ENCODE peak calls at places on chromosomes 4 and X, in four cellular contexts. F is adrenal gland, H is H9, T is nephron progenitor cell. I is an unnamed sample.

GRCh38 chr4:103915224-103915869 is 195.6 kb upstream of the TACR3 start:
- DNase-seq in F (no peak), H (no peak), T (no peak), I (no peak)

GRCh38 chr4:51906167-51906647 is 63.3 kb downstream of the DCUN1D4 start:
- DNase-seq in F (no peak), H (no peak), T (no peak), I (no peak)

GRCh38 chrX:104098151-104098808 is 14.0 kb upstream of the ZCCHC18 start:
- DNase-seq in F (peak; percentile 47), H (no peak), T (peak; percentile 41), I (peak; percentile 38)

GRCh38 chr4:166045457-166045856 is 172.4 kb downstream of the TLL1 start:
- DNase-seq in F (no peak), H (no peak), T (no peak), I (no peak)

GRCh38 chr4:4271912-4272311 is 18.0 kb downstream of the LYAR start:
- DNase-seq in F (no peak), H (no peak), T (no peak), I (no peak)

GRCh38 chr4:114282937-114283336 is 303.5 kb upstream of the ARSJ start:
- DNase-seq in F (no peak), H (no peak), T (no peak), I (no peak)

GRCh38 chr4:140935259-140935658 is 179.1 kb upstream of the TBC1D9 start:
- DNase-seq in F (peak; percentile 64), H (no peak), T (no peak), I (no peak)

GRCh38 chrX:105375816-105376215 is 155.3 kb upstream of the TEX13A start:
- DNase-seq in F (no peak), H (no peak), T (no peak), I (no peak)

GRCh38 chr4:2871911-2872310 is 28.3 kb downstream of the ADD1 start:
- DNase-seq in F (no peak), H (no peak), T (no peak), I (no peak)

GRCh38 chrX:40011483-40012038 is 86.2 kb downstream of the BCOR start:
- DNase-seq in F (no peak), H (no peak), T (no peak), I (peak; percentile 3)

GRCh38 chr4:23171971-23172370 is 479.2 kb downstream of the GBA3 start:
- DNase-seq in F (no peak), H (no peak), T (no peak), I (no peak)

GRCh38 chr4:98327694-98328093 is 66.5 kb downstream of the RAP1GDS1 start:
- DNase-seq in F (no peak), H (no peak), T (no peak), I (no peak)

GRCh38 chrX:147699061-147699460 is 212.7 kb upstream of the FMR1 start:
- DNase-seq in F (no peak), H (peak; percentile 63), T (no peak), I (no peak)

GRCh38 chr4:78797777-78798284 is 21.7 kb downstream of the BMP2K start:
- DNase-seq in F (no peak), H (no peak), T (no peak), I (no peak)

GRCh38 chr4:40626183-40626990 is 3.3 kb downstream of the RBM47 start:
- DNase-seq in F (peak; percentile 70), H (no peak), T (no peak), I (no peak)

GRCh38 chrX:107574054-107574683 is 54.1 kb upstream of the PRPS1 start:
- DNase-seq in F (no peak), H (no peak), T (no peak), I (no peak)

GRCh38 chr4:4299006-4299405 is 9.0 kb downstream of the ZBTB49 start:
- DNase-seq in F (no peak), H (no peak), T (no peak), I (no peak)

GRCh38 chrX:150358651-150359050 is 4.5 kb upstream of the MAMLD1 start:
- DNase-seq in F (no peak), H (no peak), T (no peak), I (no peak)

GRCh38 chr4:182483685-182484084 is 240.5 kb downstream of the TENM3 start:
- DNase-seq in F (no peak), H (no peak), T (no peak), I (no peak)

GRCh38 chr4:98491862-98492554 is 166.4 kb downstream of the TSPAN5 start:
- DNase-seq in F (no peak), H (no peak), T (no peak), I (no peak)

GRCh38 chrX:118423558-118423957 is 72.1 kb upstream of the DOCK11 start:
- DNase-seq in F (no peak), H (no peak), T (no peak), I (no peak)

GRCh38 chr4:128830906-128831525 is 21.5 kb downstream of the JADE1 start:
- DNase-seq in F (no peak), H (no peak), T (no peak), I (no peak)

GRCh38 chrX:118216086-118216485 is 99.5 kb upstream of the KLHL13 start:
- DNase-seq in F (no peak), H (no peak), T (no peak), I (no peak)

GRCh38 chr4:26343041-26343403 is 22.2 kb downstream of the RBPJ start:
- DNase-seq in F (no peak), H (no peak), T (no peak), I (no peak)

GRCh38 chr4:39480902-39481695 is 22.2 kb downstream of the LIAS start:
- DNase-seq in F (no peak), H (no peak), T (no peak), I (no peak)

GRCh38 chr4:37757705-37758104 is 68.8 kb upstream of the PGM2 start:
- DNase-seq in F (no peak), H (no peak), T (no peak), I (no peak)

GRCh38 chr4:1207603-1208265 is 35.4 kb upstream of the SPON2 start:
- DNase-seq in F (no peak), H (no peak), T (no peak), I (no peak)

GRCh38 chr4:168383510-168383909 is 65.0 kb upstream of the DDX60 start:
- DNase-seq in F (no peak), H (no peak), T (no peak), I (no peak)

GRCh38 chrX:117508021-117508420 is 608.6 kb downstream of the KLHL13 start:
- DNase-seq in F (no peak), H (no peak), T (no peak), I (no peak)

GRCh38 chr4:73843369-73843768 is 6.9 kb downstream of the CXCL6 start:
- DNase-seq in F (no peak), H (no peak), T (no peak), I (no peak)

GRCh38 chrX:115047181-115047580 is 29.8 kb upstream of the IL13RA2 start:
- DNase-seq in F (no peak), H (no peak), T (no peak), I (no peak)

GRCh38 chr4:110357521-110357920 is 118.4 kb upstream of the ENPEP start:
- DNase-seq in F (no peak), H (no peak), T (no peak), I (no peak)

GRCh38 chr4:14726441-14727405 is 275.6 kb upstream of the CPEB2 start:
- DNase-seq in F (no peak), H (peak; percentile 38), T (no peak), I (no peak)

GRCh38 chrX:21412883-21413282 is 38.7 kb downstream of the CNKSR2 start:
- DNase-seq in F (no peak), H (no peak), T (no peak), I (no peak)

GRCh38 chrX:69538321-69538876 is 34.3 kb downstream of the NALF2 start:
- DNase-seq in F (peak; percentile 83), H (peak; percentile 65), T (peak; percentile 86), I (peak; percentile 78)

DNA sequence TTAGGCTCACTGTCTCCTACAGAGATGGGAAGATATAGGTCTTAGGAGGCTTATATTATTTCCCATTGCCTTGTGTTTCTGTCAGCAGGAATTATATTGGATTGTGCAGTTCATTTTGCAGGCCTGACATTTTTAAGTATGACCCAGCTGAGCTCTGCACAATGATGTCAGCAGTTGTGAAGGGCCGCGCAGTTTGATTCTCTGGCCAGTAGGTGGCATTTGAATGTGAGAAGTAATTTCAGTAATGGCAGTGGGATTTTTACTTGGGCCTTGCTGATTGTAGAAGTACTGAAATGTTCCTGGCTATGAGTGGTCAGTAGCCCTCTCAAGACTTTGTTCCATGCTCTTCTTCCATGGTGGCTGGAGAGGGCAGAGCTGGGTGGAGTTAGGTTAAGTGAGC is 247.2 kb upstream of the MTMR8 start:
- DNase-seq in F (no peak), H (no peak), T (no peak), I (peak; percentile 8)
- TF ChIP-seq CTCF in F (no peak), H (peak; percentile 63), T (no peak), I (peak; percentile 44)

DNA sequence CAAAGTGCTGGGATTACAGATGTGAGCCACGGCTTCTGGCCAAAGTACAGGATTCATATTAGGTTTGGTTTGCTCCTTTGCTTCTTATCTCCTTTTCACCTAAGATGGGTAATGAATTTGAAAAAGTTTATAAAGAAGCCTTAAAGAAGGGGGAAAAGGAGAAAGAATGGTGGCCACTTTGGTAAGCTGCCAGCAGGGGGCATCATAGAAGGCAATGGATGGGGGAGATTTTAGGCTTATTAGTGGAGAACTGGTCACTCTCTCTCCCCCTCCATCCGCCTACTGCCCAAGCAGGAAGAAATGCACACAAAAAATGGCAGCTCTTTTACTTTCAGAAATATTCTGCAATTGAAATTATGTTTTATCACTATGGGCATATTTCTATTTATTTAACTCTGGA is 32.0 kb downstream of the SPARCL1 start:
- DNase-seq in F (no peak), H (no peak), T (no peak), I (peak; percentile 21)
- TF ChIP-seq CTCF in F (peak; percentile 21), H (peak; percentile 77), T (peak; percentile 28), I (peak; percentile 74)

DNA sequence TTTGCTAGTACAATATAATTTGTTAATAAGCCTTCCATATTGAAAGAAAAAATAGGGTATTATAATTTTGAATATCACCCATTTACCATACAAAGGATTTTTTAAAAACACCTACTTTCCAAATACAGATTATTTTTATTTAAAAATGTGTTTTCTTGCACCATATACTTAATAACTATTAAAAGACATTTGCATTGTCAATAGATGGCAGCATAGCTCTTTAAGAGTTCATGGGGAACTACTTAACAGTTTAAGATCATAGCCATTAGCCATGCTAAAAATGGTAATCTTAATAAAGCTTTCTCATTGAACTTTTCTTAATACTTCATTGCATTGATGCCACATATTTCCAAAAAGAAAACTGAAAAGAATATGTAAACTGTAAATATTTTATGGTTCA is 1995.9 kb downstream of the C4orf33 start:
- DNase-seq in F (no peak), H (no peak), T (no peak), I (no peak)
- TF ChIP-seq CTCF in F (peak; percentile 32), H (peak; percentile 71), T (peak; percentile 60), I (no peak)

DNA sequence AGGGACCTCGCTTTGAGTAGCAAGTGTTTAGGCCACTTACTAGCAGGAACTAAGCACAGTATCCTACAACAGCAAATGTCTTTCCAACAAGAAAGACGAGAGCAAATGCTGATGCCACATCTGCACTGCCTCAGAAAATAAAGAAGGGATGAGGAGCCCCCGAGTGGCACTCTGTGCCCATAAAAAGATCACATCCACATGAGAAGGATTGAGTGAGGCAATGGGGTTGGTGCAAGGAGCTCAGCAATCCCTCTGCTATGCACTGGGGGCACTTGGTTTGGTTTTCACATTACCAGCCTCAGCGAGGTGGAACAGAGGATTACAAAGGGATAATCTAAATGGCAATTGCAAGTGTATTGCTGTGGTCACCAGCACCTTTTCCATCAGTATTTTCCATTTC is 252.8 kb upstream of the SLC7A11 start:
- DNase-seq in F (no peak), H (peak; percentile 61), T (peak; percentile 2), I (peak; percentile 19)
- TF ChIP-seq CTCF in F (no peak), H (peak; percentile 51), T (no peak), I (no peak)

GRCh38 chr4:56821394-56822263 is at the start of gene SPINK2:
- DNase-seq in F (peak; percentile 16), H (peak; percentile 95), T (peak; percentile 77), I (peak; percentile 46)
- TF ChIP-seq CTCF in F (no peak), H (peak; percentile 50), T (no peak), I (no peak)

I was measured in endothelial cell.